ENCODE peak calls at places on chromosomes 5 and 9, in nine cellular contexts. One of them, this sample, is unnamed.

GRCh38 chr9:93127395-93127911 is 6.6 kb downstream of the NINJ1 start:
- DNase-seq in HTR-8/SVneo: no peak
- DNase-seq in mucosa of descending colon: peak
- DNase-seq in mammary epithelial cell: no peak
- DNase-seq in activated CD4-positive, alpha-beta T cell treated with anti-CD3 and anti-CD28 coated beads for 24 hours: no peak
- DNase-seq in ELF-1: no peak
- DNase-seq in HEK293T: no peak
- DNase-seq in H4: no peak
- DNase-seq in effector CD4-positive, alpha-beta T cell: no peak
- DNase-seq in this sample: no peak

GRCh38 chr5:137735531-137736284 is at the start of gene KLHL3:
- DNase-seq in HEK293T: peak
- DNase-seq in ELF-1: peak
- DNase-seq in mucosa of descending colon: peak
- DNase-seq in effector CD4-positive, alpha-beta T cell: peak
- DNase-seq in activated CD4-positive, alpha-beta T cell treated with anti-CD3 and anti-CD28 coated beads for 24 hours: no peak
- DNase-seq in HTR-8/SVneo: peak
- DNase-seq in H4: no peak
- DNase-seq in mammary epithelial cell: peak
- DNase-seq in this sample: peak

GRCh38 chr5:1245901-1246576 is 20.9 kb downstream of the SLC6A18 start:
- DNase-seq in H4: no peak
- DNase-seq in ELF-1: no peak
- DNase-seq in HTR-8/SVneo: no peak
- DNase-seq in mammary epithelial cell: no peak
- DNase-seq in activated CD4-positive, alpha-beta T cell treated with anti-CD3 and anti-CD28 coated beads for 24 hours: no peak
- DNase-seq in mucosa of descending colon: no peak
- DNase-seq in HEK293T: no peak
- DNase-seq in effector CD4-positive, alpha-beta T cell: no peak
- DNase-seq in this sample: no peak

GRCh38 chr9:128406848-128407391 is 13.7 kb upstream of the CERCAM start:
- DNase-seq in HTR-8/SVneo: no peak
- DNase-seq in activated CD4-positive, alpha-beta T cell treated with anti-CD3 and anti-CD28 coated beads for 24 hours: no peak
- DNase-seq in mucosa of descending colon: no peak
- DNase-seq in effector CD4-positive, alpha-beta T cell: no peak
- DNase-seq in H4: no peak
- DNase-seq in HEK293T: no peak
- DNase-seq in ELF-1: peak
- DNase-seq in mammary epithelial cell: no peak
- DNase-seq in this sample: peak

GRCh38 chr5:141841781-141842180 is 36.4 kb downstream of the PCDH1 start:
- DNase-seq in HEK293T: no peak
- DNase-seq in effector CD4-positive, alpha-beta T cell: no peak
- DNase-seq in H4: no peak
- DNase-seq in mucosa of descending colon: peak
- DNase-seq in activated CD4-positive, alpha-beta T cell treated with anti-CD3 and anti-CD28 coated beads for 24 hours: no peak
- DNase-seq in HTR-8/SVneo: no peak
- DNase-seq in mammary epithelial cell: no peak
- DNase-seq in ELF-1: no peak
- DNase-seq in this sample: no peak

GRCh38 chr9:69499401-69499800 is 172.8 kb downstream of the APBA1 start:
- DNase-seq in HEK293T: no peak
- DNase-seq in ELF-1: no peak
- DNase-seq in HTR-8/SVneo: no peak
- DNase-seq in mammary epithelial cell: no peak
- DNase-seq in activated CD4-positive, alpha-beta T cell treated with anti-CD3 and anti-CD28 coated beads for 24 hours: no peak
- DNase-seq in effector CD4-positive, alpha-beta T cell: no peak
- DNase-seq in mucosa of descending colon: no peak
- DNase-seq in H4: no peak
- DNase-seq in this sample: no peak

GRCh38 chr5:94173100-94173499 is 431.7 kb upstream of the POU5F2 start:
- DNase-seq in H4: no peak
- DNase-seq in activated CD4-positive, alpha-beta T cell treated with anti-CD3 and anti-CD28 coated beads for 24 hours: no peak
- DNase-seq in HEK293T: no peak
- DNase-seq in mucosa of descending colon: no peak
- DNase-seq in HTR-8/SVneo: no peak
- DNase-seq in ELF-1: no peak
- DNase-seq in effector CD4-positive, alpha-beta T cell: no peak
- DNase-seq in mammary epithelial cell: no peak
- DNase-seq in this sample: peak

GRCh38 chr9:126663661-126664072 is 49.9 kb downstream of the LMX1B start:
- DNase-seq in H4: no peak
- DNase-seq in effector CD4-positive, alpha-beta T cell: no peak
- DNase-seq in activated CD4-positive, alpha-beta T cell treated with anti-CD3 and anti-CD28 coated beads for 24 hours: no peak
- DNase-seq in ELF-1: no peak
- DNase-seq in HEK293T: no peak
- DNase-seq in HTR-8/SVneo: no peak
- DNase-seq in mucosa of descending colon: no peak
- DNase-seq in mammary epithelial cell: no peak
- DNase-seq in this sample: no peak

GRCh38 chr5:172792693-172793570 is 21.9 kb upstream of the DUSP1 start:
- DNase-seq in activated CD4-positive, alpha-beta T cell treated with anti-CD3 and anti-CD28 coated beads for 24 hours: no peak
- DNase-seq in ELF-1: peak
- DNase-seq in effector CD4-positive, alpha-beta T cell: no peak
- DNase-seq in mucosa of descending colon: no peak
- DNase-seq in H4: no peak
- DNase-seq in HTR-8/SVneo: no peak
- DNase-seq in mammary epithelial cell: no peak
- DNase-seq in HEK293T: no peak
- DNase-seq in this sample: no peak

GRCh38 chr5:138850854-138851253 is 24.3 kb downstream of the LRRTM2 start:
- DNase-seq in HTR-8/SVneo: no peak
- DNase-seq in effector CD4-positive, alpha-beta T cell: no peak
- DNase-seq in activated CD4-positive, alpha-beta T cell treated with anti-CD3 and anti-CD28 coated beads for 24 hours: no peak
- DNase-seq in ELF-1: no peak
- DNase-seq in mucosa of descending colon: no peak
- DNase-seq in mammary epithelial cell: no peak
- DNase-seq in H4: no peak
- DNase-seq in HEK293T: no peak
- DNase-seq in this sample: peak

GRCh38 chr9:93960971-93961841 is 6.1 kb upstream of the BARX1 start:
- DNase-seq in HEK293T: no peak
- DNase-seq in mucosa of descending colon: no peak
- DNase-seq in activated CD4-positive, alpha-beta T cell treated with anti-CD3 and anti-CD28 coated beads for 24 hours: no peak
- DNase-seq in ELF-1: no peak
- DNase-seq in HTR-8/SVneo: no peak
- DNase-seq in H4: no peak
- DNase-seq in mammary epithelial cell: no peak
- DNase-seq in effector CD4-positive, alpha-beta T cell: no peak
- DNase-seq in this sample: no peak

GRCh38 chr5:164663223-164663989 is 1158.0 kb downstream of the MAT2B start:
- DNase-seq in ELF-1: no peak
- DNase-seq in mucosa of descending colon: no peak
- DNase-seq in H4: no peak
- DNase-seq in mammary epithelial cell: no peak
- DNase-seq in effector CD4-positive, alpha-beta T cell: no peak
- DNase-seq in activated CD4-positive, alpha-beta T cell treated with anti-CD3 and anti-CD28 coated beads for 24 hours: no peak
- DNase-seq in HEK293T: no peak
- DNase-seq in HTR-8/SVneo: peak
- DNase-seq in this sample: no peak

GRCh38 chr5:76838481-76839261 is 11.1 kb upstream of the S100Z start:
- DNase-seq in effector CD4-positive, alpha-beta T cell: no peak
- DNase-seq in ELF-1: no peak
- DNase-seq in mucosa of descending colon: no peak
- DNase-seq in activated CD4-positive, alpha-beta T cell treated with anti-CD3 and anti-CD28 coated beads for 24 hours: no peak
- DNase-seq in HTR-8/SVneo: peak
- DNase-seq in mammary epithelial cell: no peak
- DNase-seq in H4: peak
- DNase-seq in HEK293T: no peak
- DNase-seq in this sample: peak

GRCh38 chr5:6819521-6819920 is 106.3 kb downstream of the TENT4A start:
- DNase-seq in ELF-1: peak
- DNase-seq in activated CD4-positive, alpha-beta T cell treated with anti-CD3 and anti-CD28 coated beads for 24 hours: no peak
- DNase-seq in mammary epithelial cell: no peak
- DNase-seq in HEK293T: no peak
- DNase-seq in HTR-8/SVneo: no peak
- DNase-seq in mucosa of descending colon: no peak
- DNase-seq in H4: no peak
- DNase-seq in effector CD4-positive, alpha-beta T cell: no peak
- DNase-seq in this sample: no peak

GRCh38 chr9:131270171-131271015 is 5.9 kb downstream of the FAM78A start:
- DNase-seq in activated CD4-positive, alpha-beta T cell treated with anti-CD3 and anti-CD28 coated beads for 24 hours: no peak
- DNase-seq in ELF-1: no peak
- DNase-seq in HEK293T: no peak
- DNase-seq in HTR-8/SVneo: no peak
- DNase-seq in mammary epithelial cell: no peak
- DNase-seq in mucosa of descending colon: peak
- DNase-seq in H4: no peak
- DNase-seq in effector CD4-positive, alpha-beta T cell: no peak
- DNase-seq in this sample: no peak

GRCh38 chr9:99971410-99971809 is 65.0 kb downstream of the STX17 start:
- DNase-seq in mammary epithelial cell: no peak
- DNase-seq in mucosa of descending colon: no peak
- DNase-seq in activated CD4-positive, alpha-beta T cell treated with anti-CD3 and anti-CD28 coated beads for 24 hours: no peak
- DNase-seq in effector CD4-positive, alpha-beta T cell: no peak
- DNase-seq in HEK293T: no peak
- DNase-seq in H4: no peak
- DNase-seq in ELF-1: peak
- DNase-seq in HTR-8/SVneo: no peak
- DNase-seq in this sample: no peak

GRCh38 chr5:39816111-39816834 is 391.5 kb upstream of the DAB2 start:
- DNase-seq in mucosa of descending colon: no peak
- DNase-seq in HEK293T: no peak
- DNase-seq in H4: no peak
- DNase-seq in ELF-1: no peak
- DNase-seq in activated CD4-positive, alpha-beta T cell treated with anti-CD3 and anti-CD28 coated beads for 24 hours: no peak
- DNase-seq in effector CD4-positive, alpha-beta T cell: no peak
- DNase-seq in HTR-8/SVneo: no peak
- DNase-seq in mammary epithelial cell: no peak
- DNase-seq in this sample: no peak

GRCh38 chr5:87170799-87171198 is 96.9 kb upstream of the RASA1 start:
- DNase-seq in mammary epithelial cell: no peak
- DNase-seq in ELF-1: no peak
- DNase-seq in activated CD4-positive, alpha-beta T cell treated with anti-CD3 and anti-CD28 coated beads for 24 hours: no peak
- DNase-seq in effector CD4-positive, alpha-beta T cell: no peak
- DNase-seq in HTR-8/SVneo: no peak
- DNase-seq in H4: no peak
- DNase-seq in mucosa of descending colon: no peak
- DNase-seq in HEK293T: no peak
- DNase-seq in this sample: no peak

GRCh38 chr5:168311061-168311566 is 19.7 kb downstream of the WWC1 start:
- DNase-seq in HTR-8/SVneo: no peak
- DNase-seq in activated CD4-positive, alpha-beta T cell treated with anti-CD3 and anti-CD28 coated beads for 24 hours: no peak
- DNase-seq in mucosa of descending colon: peak
- DNase-seq in HEK293T: no peak
- DNase-seq in mammary epithelial cell: no peak
- DNase-seq in ELF-1: peak
- DNase-seq in H4: no peak
- DNase-seq in effector CD4-positive, alpha-beta T cell: no peak
- DNase-seq in this sample: no peak

GRCh38 chr5:7690557-7690956 is 160.4 kb downstream of the CFAP90 start:
- DNase-seq in mucosa of descending colon: no peak
- DNase-seq in activated CD4-positive, alpha-beta T cell treated with anti-CD3 and anti-CD28 coated beads for 24 hours: no peak
- DNase-seq in HTR-8/SVneo: no peak
- DNase-seq in ELF-1: peak
- DNase-seq in mammary epithelial cell: no peak
- DNase-seq in H4: no peak
- DNase-seq in effector CD4-positive, alpha-beta T cell: no peak
- DNase-seq in HEK293T: no peak
- DNase-seq in this sample: no peak

GRCh38 chr5:136016945-136017530 is 11.8 kb upstream of the TGFBI start:
- DNase-seq in mammary epithelial cell: peak
- DNase-seq in ELF-1: no peak
- DNase-seq in activated CD4-positive, alpha-beta T cell treated with anti-CD3 and anti-CD28 coated beads for 24 hours: no peak
- DNase-seq in HEK293T: no peak
- DNase-seq in HTR-8/SVneo: no peak
- DNase-seq in mucosa of descending colon: no peak
- DNase-seq in effector CD4-positive, alpha-beta T cell: no peak
- DNase-seq in H4: peak
- DNase-seq in this sample: peak

GRCh38 chr5:180799194-180799593 is 3.4 kb downstream of the MGAT1 start:
- DNase-seq in mammary epithelial cell: no peak
- DNase-seq in activated CD4-positive, alpha-beta T cell treated with anti-CD3 and anti-CD28 coated beads for 24 hours: no peak
- DNase-seq in mucosa of descending colon: peak
- DNase-seq in ELF-1: peak
- DNase-seq in HTR-8/SVneo: no peak
- DNase-seq in effector CD4-positive, alpha-beta T cell: no peak
- DNase-seq in HEK293T: no peak
- DNase-seq in H4: no peak
- DNase-seq in this sample: no peak

GRCh38 chr5:74865799-74866652 is at the start of gene FAM169A:
- DNase-seq in mammary epithelial cell: peak
- DNase-seq in activated CD4-positive, alpha-beta T cell treated with anti-CD3 and anti-CD28 coated beads for 24 hours: peak
- DNase-seq in effector CD4-positive, alpha-beta T cell: peak
- DNase-seq in HEK293T: peak
- DNase-seq in mucosa of descending colon: peak
- DNase-seq in HTR-8/SVneo: peak
- DNase-seq in ELF-1: peak
- DNase-seq in H4: peak
- DNase-seq in this sample: peak

GRCh38 chr9:38707885-38708640 is 11.9 kb downstream of the FAM240B start:
- DNase-seq in HEK293T: peak
- DNase-seq in mammary epithelial cell: no peak
- DNase-seq in H4: peak
- DNase-seq in HTR-8/SVneo: no peak
- DNase-seq in mucosa of descending colon: no peak
- DNase-seq in ELF-1: peak
- DNase-seq in effector CD4-positive, alpha-beta T cell: no peak
- DNase-seq in activated CD4-positive, alpha-beta T cell treated with anti-CD3 and anti-CD28 coated beads for 24 hours: no peak
- DNase-seq in this sample: no peak

GRCh38 chr9:129944501-129945116 is 98.4 kb downstream of the FNBP1 start:
- DNase-seq in HTR-8/SVneo: no peak
- DNase-seq in H4: no peak
- DNase-seq in ELF-1: no peak
- DNase-seq in HEK293T: no peak
- DNase-seq in mammary epithelial cell: no peak
- DNase-seq in mucosa of descending colon: no peak
- DNase-seq in effector CD4-positive, alpha-beta T cell: peak
- DNase-seq in activated CD4-positive, alpha-beta T cell treated with anti-CD3 and anti-CD28 coated beads for 24 hours: peak
- DNase-seq in this sample: no peak